ENCODE peak calls at places on chromosomes 2 and 18, in four cellular contexts. R is GM23248, Q is fibroblast of lung, N is PC-3. E is an unnamed sample. For H3K4me1, the result is how much of the 10 kb centered on the place peaks cover.

GRCh38 chr18:74282359-74283254 is 9.2 kb downstream of the CYB5A start:
- DNase-seq in R (no peak), Q (no peak), N (peak), E (no peak)

GRCh38 chr18:34707670-34708069 is 2.4 kb upstream of the DTNA start:
- DNase-seq in R (peak), Q (peak), N (peak), E (no peak)

GRCh38 chr2:41283079-41283765 is 764.6 kb upstream of the PKDCC start:
- DNase-seq in R (no peak), Q (no peak), N (peak), E (no peak)

GRCh38 chr2:108949316-108950299 is 39.4 kb downstream of the EDAR start:
- DNase-seq in R (no peak), Q (peak), N (no peak), E (no peak)

GRCh38 chr18:68041327-68041726 is 524.8 kb upstream of the DSEL start:
- DNase-seq in R (no peak), Q (peak), N (no peak), E (no peak)

GRCh38 chr2:223148516-223148915 is 96.5 kb downstream of the KCNE4 start:
- DNase-seq in R (no peak), Q (no peak), N (no peak), E (no peak)

GRCh38 chr2:223576873-223577272 is 25.3 kb downstream of the SCG2 start:
- DNase-seq in R (peak), Q (peak), N (no peak), E (no peak)

GRCh38 chr2:48915227-48915626 is 159.7 kb upstream of the LHCGR start:
- DNase-seq in R (no peak), Q (no peak), N (no peak), E (no peak)

GRCh38 chr2:192146069-192147006 is 48.4 kb downstream of the TMEFF2 start:
- DNase-seq in R (peak), Q (peak), N (peak), E (no peak)

GRCh38 chr2:134259571-134259970 is 5.7 kb downstream of the MGAT5 start:
- DNase-seq in R (no peak), Q (no peak), N (no peak), E (no peak)

GRCh38 chr2:118738524-118739308 is 108.7 kb downstream of the EN1 start:
- DNase-seq in R (peak), Q (peak), N (peak), E (no peak)

GRCh38 chr2:128469203-128469602 is 150.5 kb upstream of the HS6ST1 start:
- DNase-seq in R (no peak), Q (no peak), N (peak), E (peak)

GRCh38 chr2:123913266-123913810 is 111.7 kb upstream of the CNTNAP5 start:
- DNase-seq in R (no peak), Q (no peak), N (no peak), E (no peak)

GRCh38 chr2:123915380-123915779 is 109.7 kb upstream of the CNTNAP5 start:
- DNase-seq in R (no peak), Q (no peak), N (no peak), E (no peak)

GRCh38 chr2:123916512-123916911 is 108.6 kb upstream of the CNTNAP5 start:
- DNase-seq in R (no peak), Q (no peak), N (no peak), E (no peak)
- H3K4me1 ChIP-seq in R (under half), Q (under half), N (under half), E (under half)

GRCh38 chr2:7430869-7431641 is 513.8 kb downstream of the RNF144A start:
- DNase-seq in R (no peak), Q (no peak), N (peak), E (no peak)
- TF ChIP-seq EZH2 in R (no peak), Q (no peak), N (no peak), E (no peak)

DNA sequence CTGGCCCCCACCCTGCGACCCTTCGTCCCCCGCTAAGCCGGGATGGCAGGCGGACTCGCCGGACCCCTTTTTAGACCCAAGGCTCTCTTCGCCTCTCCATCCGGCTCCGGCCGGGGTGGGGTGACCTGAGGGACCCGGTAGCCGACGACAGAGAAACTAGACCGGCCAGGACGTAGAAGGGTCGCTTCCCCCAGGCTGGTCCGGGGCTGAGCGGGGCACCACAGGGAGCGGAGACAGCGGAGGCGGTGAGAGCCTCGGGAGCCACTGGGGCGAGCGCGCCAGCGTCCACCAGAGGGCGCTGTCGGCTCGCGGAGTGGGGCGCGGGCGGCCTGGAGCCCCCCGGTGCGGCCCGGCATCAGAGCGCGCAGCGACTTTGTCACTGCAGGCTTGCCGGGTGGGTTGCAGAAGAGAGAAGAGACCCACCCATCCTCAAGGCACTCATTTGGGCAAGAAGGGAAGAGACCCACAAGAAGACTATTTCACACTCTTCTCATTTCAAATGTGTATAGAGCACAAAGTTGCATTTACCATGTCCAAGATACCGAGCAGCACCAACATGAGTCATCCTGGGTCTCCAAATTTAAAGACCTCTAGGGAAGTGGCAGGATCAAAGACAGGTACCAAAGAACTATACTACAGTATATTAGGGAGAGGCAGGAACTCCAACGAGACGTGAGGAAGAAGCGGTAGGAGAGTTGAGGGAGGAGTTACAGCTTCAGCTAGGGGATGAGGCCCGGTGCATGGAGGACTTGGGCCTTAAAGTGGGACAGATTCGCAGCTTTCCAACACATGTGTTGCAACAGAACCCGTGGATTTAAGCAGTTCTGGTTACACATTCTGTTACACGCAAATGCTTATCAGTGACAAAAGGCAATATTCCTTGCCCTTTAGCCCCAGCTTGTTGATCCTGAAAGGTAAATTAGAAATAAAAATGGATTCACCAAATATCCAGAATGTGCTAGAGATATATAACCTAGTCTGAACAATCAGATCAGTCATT is 7.6 kb upstream of the PRKCE start:
- DNase-seq in R (peak), Q (peak), N (peak), E (peak)
- H3K4me2 ChIP-seq in R (peak), Q (peak), N (peak), E (peak)

GRCh38 chr2:24721470-24721869 is 71.7 kb downstream of the PTRHD1 start:
- DNase-seq in R (peak), Q (peak), N (peak), E (no peak)
- H3K4me1 ChIP-seq in R (under half), Q (under half), N (under half), E (under half)